ENCODE peak calls at places on chromosome 15, in seven cellular contexts. One of them, this sample, is unnamed.

GRCh38 chr15:58528197-58528870 is 96.5 kb downstream of the LIPC start:
- DNase-seq in upper lobe of right lung: no peak
- DNase-seq in AG04450: no peak
- DNase-seq in spleen: no peak
- DNase-seq in astrocyte: peak
- DNase-seq in progenitor cell of endocrine pancreas: no peak
- DNase-seq in fibroblast of lung: peak
- DNase-seq in this sample: peak

GRCh38 chr15:92166029-92166428 is 227.7 kb upstream of the ST8SIA2 start:
- DNase-seq in spleen: no peak
- DNase-seq in progenitor cell of endocrine pancreas: no peak
- DNase-seq in upper lobe of right lung: no peak
- DNase-seq in AG04450: no peak
- DNase-seq in fibroblast of lung: no peak
- DNase-seq in astrocyte: no peak
- DNase-seq in this sample: no peak

GRCh38 chr15:70701891-70702568 is 61.3 kb downstream of the UACA start:
- DNase-seq in spleen: no peak
- DNase-seq in upper lobe of right lung: no peak
- DNase-seq in progenitor cell of endocrine pancreas: no peak
- DNase-seq in fibroblast of lung: peak
- DNase-seq in astrocyte: peak
- DNase-seq in AG04450: no peak
- DNase-seq in this sample: peak

GRCh38 chr15:25568751-25569150 is 129.9 kb upstream of the UBE3A start:
- DNase-seq in AG04450: no peak
- DNase-seq in fibroblast of lung: peak
- DNase-seq in upper lobe of right lung: no peak
- DNase-seq in progenitor cell of endocrine pancreas: no peak
- DNase-seq in astrocyte: peak
- DNase-seq in spleen: no peak
- DNase-seq in this sample: peak

GRCh38 chr15:80849308-80849707 is 70.1 kb downstream of the CEMIP start:
- DNase-seq in progenitor cell of endocrine pancreas: no peak
- DNase-seq in astrocyte: peak
- DNase-seq in spleen: no peak
- DNase-seq in AG04450: peak
- DNase-seq in upper lobe of right lung: peak
- DNase-seq in fibroblast of lung: peak
- DNase-seq in this sample: peak

GRCh38 chr15:40369971-40370370 is 12.0 kb downstream of the DISP2 start:
- DNase-seq in progenitor cell of endocrine pancreas: no peak
- DNase-seq in upper lobe of right lung: no peak
- DNase-seq in astrocyte: no peak
- DNase-seq in fibroblast of lung: no peak
- DNase-seq in spleen: no peak
- DNase-seq in AG04450: no peak
- DNase-seq in this sample: no peak

GRCh38 chr15:76253851-76254440 is 57.3 kb downstream of the ETFA start:
- DNase-seq in fibroblast of lung: peak
- DNase-seq in upper lobe of right lung: no peak
- DNase-seq in progenitor cell of endocrine pancreas: no peak
- DNase-seq in astrocyte: peak
- DNase-seq in spleen: no peak
- DNase-seq in AG04450: no peak
- DNase-seq in this sample: no peak

GRCh38 chr15:73414876-73415275 is 28.1 kb upstream of the REC114 start:
- DNase-seq in upper lobe of right lung: no peak
- DNase-seq in spleen: no peak
- DNase-seq in AG04450: no peak
- DNase-seq in fibroblast of lung: no peak
- DNase-seq in astrocyte: no peak
- DNase-seq in progenitor cell of endocrine pancreas: no peak
- DNase-seq in this sample: no peak

GRCh38 chr15:66765478-66766281 is 63.6 kb downstream of the SMAD6 start:
- DNase-seq in spleen: peak
- DNase-seq in fibroblast of lung: peak
- DNase-seq in upper lobe of right lung: peak
- DNase-seq in astrocyte: peak
- DNase-seq in AG04450: no peak
- DNase-seq in progenitor cell of endocrine pancreas: peak
- DNase-seq in this sample: peak

GRCh38 chr15:93247466-93248121 is 158.6 kb upstream of the RGMA start:
- DNase-seq in upper lobe of right lung: no peak
- DNase-seq in fibroblast of lung: no peak
- DNase-seq in spleen: no peak
- DNase-seq in progenitor cell of endocrine pancreas: no peak
- DNase-seq in AG04450: no peak
- DNase-seq in astrocyte: no peak
- DNase-seq in this sample: no peak

DNA sequence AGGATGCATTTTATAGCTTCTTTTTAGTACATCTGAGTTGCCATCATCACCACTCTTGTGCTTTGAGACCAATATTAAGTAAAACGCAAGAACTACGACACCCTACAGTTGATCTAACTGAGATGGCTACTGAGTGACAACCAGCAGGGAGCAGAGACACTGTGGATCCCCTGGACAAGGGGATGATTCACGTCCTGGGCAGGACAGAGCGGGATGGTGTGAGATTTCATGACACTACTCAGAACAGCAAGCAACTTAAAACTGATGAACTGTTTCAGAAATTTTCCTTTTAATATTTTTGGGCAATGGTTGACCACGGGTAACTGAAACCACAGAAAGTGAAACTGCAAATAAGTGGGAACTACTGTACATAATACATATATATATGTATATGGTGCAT is 299.2 kb downstream of the ADAMTS17 start:
- DNase-seq in fibroblast of lung: peak
- DNase-seq in spleen: no peak
- DNase-seq in upper lobe of right lung: no peak
- DNase-seq in progenitor cell of endocrine pancreas: no peak
- DNase-seq in astrocyte: peak
- DNase-seq in AG04450: no peak
- DNase-seq in this sample: no peak
- TF ChIP-seq CTCF in fibroblast of lung: no peak
- TF ChIP-seq CTCF in spleen: no peak
- TF ChIP-seq CTCF in upper lobe of right lung: no peak
- TF ChIP-seq CTCF in progenitor cell of endocrine pancreas: no peak
- TF ChIP-seq CTCF in astrocyte: no peak
- TF ChIP-seq CTCF in AG04450: no peak
- TF ChIP-seq CTCF in this sample: no peak

GRCh38 chr15:88814393-88814792 is 11.2 kb downstream of the ACAN start:
- DNase-seq in astrocyte: no peak
- DNase-seq in fibroblast of lung: no peak
- DNase-seq in AG04450: no peak
- DNase-seq in spleen: no peak
- DNase-seq in progenitor cell of endocrine pancreas: no peak
- DNase-seq in upper lobe of right lung: no peak
- DNase-seq in this sample: no peak
- TF ChIP-seq CTCF in astrocyte: no peak
- TF ChIP-seq CTCF in fibroblast of lung: no peak
- TF ChIP-seq CTCF in AG04450: no peak
- TF ChIP-seq CTCF in spleen: no peak
- TF ChIP-seq CTCF in progenitor cell of endocrine pancreas: no peak
- TF ChIP-seq CTCF in upper lobe of right lung: no peak
- TF ChIP-seq CTCF in this sample: no peak

GRCh38 chr15:90432253-90432652 is 44.2 kb downstream of the IQGAP1 start:
- DNase-seq in upper lobe of right lung: no peak
- DNase-seq in astrocyte: no peak
- DNase-seq in progenitor cell of endocrine pancreas: no peak
- DNase-seq in fibroblast of lung: no peak
- DNase-seq in spleen: no peak
- DNase-seq in AG04450: no peak
- DNase-seq in this sample: no peak
- TF ChIP-seq CTCF in upper lobe of right lung: no peak
- TF ChIP-seq CTCF in astrocyte: no peak
- TF ChIP-seq CTCF in progenitor cell of endocrine pancreas: no peak
- TF ChIP-seq CTCF in fibroblast of lung: no peak
- TF ChIP-seq CTCF in spleen: no peak
- TF ChIP-seq CTCF in AG04450: no peak
- TF ChIP-seq CTCF in this sample: no peak

GRCh38 chr15:89442671-89443307 is 53.6 kb downstream of the RHCG start:
- DNase-seq in spleen: no peak
- DNase-seq in upper lobe of right lung: peak
- DNase-seq in AG04450: no peak
- DNase-seq in fibroblast of lung: no peak
- DNase-seq in astrocyte: no peak
- DNase-seq in progenitor cell of endocrine pancreas: peak
- DNase-seq in this sample: peak
- TF ChIP-seq CTCF in spleen: peak
- TF ChIP-seq CTCF in upper lobe of right lung: peak
- TF ChIP-seq CTCF in AG04450: peak
- TF ChIP-seq CTCF in fibroblast of lung: peak
- TF ChIP-seq CTCF in astrocyte: peak
- TF ChIP-seq CTCF in progenitor cell of endocrine pancreas: peak
- TF ChIP-seq CTCF in this sample: peak

GRCh38 chr15:86213888-86214287 is 134.2 kb downstream of the AGBL1 start:
- DNase-seq in spleen: no peak
- DNase-seq in fibroblast of lung: no peak
- DNase-seq in astrocyte: no peak
- DNase-seq in progenitor cell of endocrine pancreas: no peak
- DNase-seq in AG04450: no peak
- DNase-seq in upper lobe of right lung: no peak
- DNase-seq in this sample: no peak

GRCh38 chr15:86213420-86213819 is 133.7 kb downstream of the AGBL1 start:
- DNase-seq in progenitor cell of endocrine pancreas: no peak
- DNase-seq in fibroblast of lung: no peak
- DNase-seq in AG04450: no peak
- DNase-seq in astrocyte: no peak
- DNase-seq in upper lobe of right lung: no peak
- DNase-seq in spleen: no peak
- DNase-seq in this sample: no peak
- TF ChIP-seq CTCF in progenitor cell of endocrine pancreas: peak
- TF ChIP-seq CTCF in fibroblast of lung: no peak
- TF ChIP-seq CTCF in AG04450: no peak
- TF ChIP-seq CTCF in astrocyte: no peak
- TF ChIP-seq CTCF in upper lobe of right lung: no peak
- TF ChIP-seq CTCF in spleen: no peak
- TF ChIP-seq CTCF in this sample: no peak

GRCh38 chr15:43903864-43904290 is 77.1 kb downstream of the WDR76 start:
- DNase-seq in astrocyte: peak
- DNase-seq in AG04450: peak
- DNase-seq in progenitor cell of endocrine pancreas: peak
- DNase-seq in spleen: no peak
- DNase-seq in fibroblast of lung: peak
- DNase-seq in upper lobe of right lung: no peak
- DNase-seq in this sample: peak
- TF ChIP-seq CTCF in astrocyte: peak
- TF ChIP-seq CTCF in AG04450: peak
- TF ChIP-seq CTCF in progenitor cell of endocrine pancreas: peak
- TF ChIP-seq CTCF in spleen: peak
- TF ChIP-seq CTCF in fibroblast of lung: peak
- TF ChIP-seq CTCF in upper lobe of right lung: peak
- TF ChIP-seq CTCF in this sample: peak

This sample was measured in AG10803.